ENCODE peak calls at places on chromosomes 4 and X, in eight cellular contexts. One of them, this sample, is unnamed.

GRCh38 chr4:53346920-53347852 is 18.7 kb downstream of the SCFD2 start:
- DNase-seq in CD4-positive, alpha-beta memory T cell: no peak
- DNase-seq in NCI-H2081: no peak
- DNase-seq in KBM-7: no peak
- DNase-seq in activated naive CD8-positive, alpha-beta T cell treated with anti-CD3 and anti-CD28 coated beads, Interleukin-2, amount 50 U/mL, for 16 hours: no peak
- DNase-seq in NCI-H2171: no peak
- DNase-seq in ACHN: no peak
- DNase-seq in A172: peak
- DNase-seq in this sample: no peak

GRCh38 chr4:24202579-24202978 is 312.7 kb upstream of the PPARGC1A start:
- DNase-seq in CD4-positive, alpha-beta memory T cell: no peak
- DNase-seq in NCI-H2081: no peak
- DNase-seq in KBM-7: no peak
- DNase-seq in activated naive CD8-positive, alpha-beta T cell treated with anti-CD3 and anti-CD28 coated beads, Interleukin-2, amount 50 U/mL, for 16 hours: no peak
- DNase-seq in NCI-H2171: no peak
- DNase-seq in ACHN: no peak
- DNase-seq in A172: no peak
- DNase-seq in this sample: no peak

GRCh38 chr4:22999419-22999818 is 306.7 kb downstream of the GBA3 start:
- DNase-seq in CD4-positive, alpha-beta memory T cell: no peak
- DNase-seq in NCI-H2081: no peak
- DNase-seq in KBM-7: peak
- DNase-seq in activated naive CD8-positive, alpha-beta T cell treated with anti-CD3 and anti-CD28 coated beads, Interleukin-2, amount 50 U/mL, for 16 hours: no peak
- DNase-seq in NCI-H2171: no peak
- DNase-seq in ACHN: no peak
- DNase-seq in A172: no peak
- DNase-seq in this sample: no peak

GRCh38 chr4:19399001-19399400 is 852.7 kb upstream of the SLIT2 start:
- DNase-seq in CD4-positive, alpha-beta memory T cell: no peak
- DNase-seq in NCI-H2081: no peak
- DNase-seq in KBM-7: no peak
- DNase-seq in activated naive CD8-positive, alpha-beta T cell treated with anti-CD3 and anti-CD28 coated beads, Interleukin-2, amount 50 U/mL, for 16 hours: no peak
- DNase-seq in NCI-H2171: no peak
- DNase-seq in ACHN: no peak
- DNase-seq in A172: peak
- DNase-seq in this sample: no peak

GRCh38 chr4:27009539-27009938 is 148.9 kb downstream of the STIM2 start:
- DNase-seq in CD4-positive, alpha-beta memory T cell: no peak
- DNase-seq in NCI-H2081: no peak
- DNase-seq in KBM-7: no peak
- DNase-seq in activated naive CD8-positive, alpha-beta T cell treated with anti-CD3 and anti-CD28 coated beads, Interleukin-2, amount 50 U/mL, for 16 hours: no peak
- DNase-seq in NCI-H2171: no peak
- DNase-seq in ACHN: no peak
- DNase-seq in A172: no peak
- DNase-seq in this sample: no peak

GRCh38 chr4:2977116-2978097 is 14.0 kb downstream of the GRK4 start:
- DNase-seq in CD4-positive, alpha-beta memory T cell: no peak
- DNase-seq in NCI-H2081: no peak
- DNase-seq in KBM-7: no peak
- DNase-seq in activated naive CD8-positive, alpha-beta T cell treated with anti-CD3 and anti-CD28 coated beads, Interleukin-2, amount 50 U/mL, for 16 hours: no peak
- DNase-seq in NCI-H2171: peak
- DNase-seq in ACHN: peak
- DNase-seq in A172: peak
- DNase-seq in this sample: peak

GRCh38 chr4:26701786-26702227 is 117.9 kb downstream of the TBC1D19 start:
- DNase-seq in CD4-positive, alpha-beta memory T cell: no peak
- DNase-seq in NCI-H2081: no peak
- DNase-seq in KBM-7: no peak
- DNase-seq in activated naive CD8-positive, alpha-beta T cell treated with anti-CD3 and anti-CD28 coated beads, Interleukin-2, amount 50 U/mL, for 16 hours: no peak
- DNase-seq in NCI-H2171: no peak
- DNase-seq in ACHN: no peak
- DNase-seq in A172: no peak
- DNase-seq in this sample: no peak

GRCh38 chr4:28879178-28879577 is 1841.0 kb upstream of the PCDH7 start:
- DNase-seq in CD4-positive, alpha-beta memory T cell: no peak
- DNase-seq in NCI-H2081: no peak
- DNase-seq in KBM-7: no peak
- DNase-seq in activated naive CD8-positive, alpha-beta T cell treated with anti-CD3 and anti-CD28 coated beads, Interleukin-2, amount 50 U/mL, for 16 hours: no peak
- DNase-seq in NCI-H2171: no peak
- DNase-seq in ACHN: no peak
- DNase-seq in A172: no peak
- DNase-seq in this sample: no peak

GRCh38 chrX:31190221-31190975 is 118.6 kb upstream of the FTHL17 start:
- DNase-seq in CD4-positive, alpha-beta memory T cell: no peak
- DNase-seq in NCI-H2081: no peak
- DNase-seq in KBM-7: no peak
- DNase-seq in activated naive CD8-positive, alpha-beta T cell treated with anti-CD3 and anti-CD28 coated beads, Interleukin-2, amount 50 U/mL, for 16 hours: no peak
- DNase-seq in NCI-H2171: no peak
- DNase-seq in ACHN: no peak
- DNase-seq in A172: no peak
- DNase-seq in this sample: no peak

GRCh38 chrX:92232182-92232581 is 453.0 kb downstream of the PCDH11X start:
- DNase-seq in CD4-positive, alpha-beta memory T cell: no peak
- DNase-seq in NCI-H2081: peak
- DNase-seq in KBM-7: peak
- DNase-seq in activated naive CD8-positive, alpha-beta T cell treated with anti-CD3 and anti-CD28 coated beads, Interleukin-2, amount 50 U/mL, for 16 hours: no peak
- DNase-seq in NCI-H2171: no peak
- DNase-seq in ACHN: no peak
- DNase-seq in A172: no peak
- DNase-seq in this sample: no peak

GRCh38 chr4:53635697-53636483 is 44.6 kb upstream of the LNX1 start:
- DNase-seq in CD4-positive, alpha-beta memory T cell: no peak
- DNase-seq in NCI-H2081: no peak
- DNase-seq in KBM-7: no peak
- DNase-seq in activated naive CD8-positive, alpha-beta T cell treated with anti-CD3 and anti-CD28 coated beads, Interleukin-2, amount 50 U/mL, for 16 hours: no peak
- DNase-seq in NCI-H2171: no peak
- DNase-seq in ACHN: no peak
- DNase-seq in A172: no peak
- DNase-seq in this sample: peak

GRCh38 chr4:56870927-56871326 is 36.8 kb upstream of the REST start:
- DNase-seq in CD4-positive, alpha-beta memory T cell: no peak
- DNase-seq in NCI-H2081: peak
- DNase-seq in KBM-7: no peak
- DNase-seq in activated naive CD8-positive, alpha-beta T cell treated with anti-CD3 and anti-CD28 coated beads, Interleukin-2, amount 50 U/mL, for 16 hours: no peak
- DNase-seq in NCI-H2171: peak
- DNase-seq in ACHN: no peak
- DNase-seq in A172: no peak
- DNase-seq in this sample: no peak

GRCh38 chr4:94892051-94892450 is 134.3 kb downstream of the BMPR1B start:
- DNase-seq in CD4-positive, alpha-beta memory T cell: no peak
- DNase-seq in NCI-H2081: no peak
- DNase-seq in KBM-7: no peak
- DNase-seq in activated naive CD8-positive, alpha-beta T cell treated with anti-CD3 and anti-CD28 coated beads, Interleukin-2, amount 50 U/mL, for 16 hours: no peak
- DNase-seq in NCI-H2171: no peak
- DNase-seq in ACHN: peak
- DNase-seq in A172: no peak
- DNase-seq in this sample: peak

GRCh38 chr4:155403886-155404285 is 27.1 kb upstream of the MAP9 start:
- DNase-seq in CD4-positive, alpha-beta memory T cell: no peak
- DNase-seq in NCI-H2081: peak
- DNase-seq in KBM-7: peak
- DNase-seq in activated naive CD8-positive, alpha-beta T cell treated with anti-CD3 and anti-CD28 coated beads, Interleukin-2, amount 50 U/mL, for 16 hours: no peak
- DNase-seq in NCI-H2171: no peak
- DNase-seq in ACHN: peak
- DNase-seq in A172: peak
- DNase-seq in this sample: peak

GRCh38 chrX:154541896-154542722 is 4.5 kb downstream of the G6PD start:
- DNase-seq in CD4-positive, alpha-beta memory T cell: no peak
- DNase-seq in NCI-H2081: no peak
- DNase-seq in KBM-7: peak
- DNase-seq in activated naive CD8-positive, alpha-beta T cell treated with anti-CD3 and anti-CD28 coated beads, Interleukin-2, amount 50 U/mL, for 16 hours: peak
- DNase-seq in NCI-H2171: no peak
- DNase-seq in ACHN: peak
- DNase-seq in A172: peak
- DNase-seq in this sample: peak

GRCh38 chr4:101205878-101206277 is 141.4 kb downstream of the PPP3CA start:
- DNase-seq in CD4-positive, alpha-beta memory T cell: peak
- DNase-seq in NCI-H2081: no peak
- DNase-seq in KBM-7: peak
- DNase-seq in activated naive CD8-positive, alpha-beta T cell treated with anti-CD3 and anti-CD28 coated beads, Interleukin-2, amount 50 U/mL, for 16 hours: no peak
- DNase-seq in NCI-H2171: no peak
- DNase-seq in ACHN: peak
- DNase-seq in A172: peak
- DNase-seq in this sample: no peak

GRCh38 chr4:39495446-39496208 is 31.6 kb downstream of the UGDH start:
- DNase-seq in CD4-positive, alpha-beta memory T cell: no peak
- DNase-seq in NCI-H2081: no peak
- DNase-seq in KBM-7: no peak
- DNase-seq in activated naive CD8-positive, alpha-beta T cell treated with anti-CD3 and anti-CD28 coated beads, Interleukin-2, amount 50 U/mL, for 16 hours: no peak
- DNase-seq in NCI-H2171: no peak
- DNase-seq in ACHN: no peak
- DNase-seq in A172: no peak
- DNase-seq in this sample: no peak

GRCh38 chr4:1116837-1117236 is 3.5 kb upstream of the RNF212 start:
- DNase-seq in CD4-positive, alpha-beta memory T cell: no peak
- DNase-seq in NCI-H2081: no peak
- DNase-seq in KBM-7: no peak
- DNase-seq in activated naive CD8-positive, alpha-beta T cell treated with anti-CD3 and anti-CD28 coated beads, Interleukin-2, amount 50 U/mL, for 16 hours: no peak
- DNase-seq in NCI-H2171: no peak
- DNase-seq in ACHN: peak
- DNase-seq in A172: no peak
- DNase-seq in this sample: no peak

GRCh38 chrX:134669378-134670098 is 11.3 kb upstream of the PLAC1 start:
- DNase-seq in CD4-positive, alpha-beta memory T cell: no peak
- DNase-seq in NCI-H2081: no peak
- DNase-seq in KBM-7: no peak
- DNase-seq in activated naive CD8-positive, alpha-beta T cell treated with anti-CD3 and anti-CD28 coated beads, Interleukin-2, amount 50 U/mL, for 16 hours: no peak
- DNase-seq in NCI-H2171: no peak
- DNase-seq in ACHN: peak
- DNase-seq in A172: peak
- DNase-seq in this sample: no peak

GRCh38 chrX:144896323-144896722 is 351.0 kb upstream of the SPANXN1 start:
- DNase-seq in CD4-positive, alpha-beta memory T cell: no peak
- DNase-seq in NCI-H2081: no peak
- DNase-seq in KBM-7: peak
- DNase-seq in activated naive CD8-positive, alpha-beta T cell treated with anti-CD3 and anti-CD28 coated beads, Interleukin-2, amount 50 U/mL, for 16 hours: no peak
- DNase-seq in NCI-H2171: no peak
- DNase-seq in ACHN: no peak
- DNase-seq in A172: peak
- DNase-seq in this sample: no peak

This sample was measured in COLO829.